ENCODE peak calls at places on chromosomes 16 and 17, in four cellular contexts. One of them, this sample, is unnamed.

GRCh38 chr16:16083421-16084156 is 134.2 kb downstream of the ABCC1 start:
- DNase-seq in GM12878: no peak
- DNase-seq in SK-N-SH: no peak
- DNase-seq in K562: peak; percentile 59
- DNase-seq in this sample: peak; percentile 61

GRCh38 chr17:55175788-55176425 is 88.9 kb upstream of the HLF start:
- DNase-seq in GM12878: no peak
- DNase-seq in SK-N-SH: no peak
- DNase-seq in K562: no peak
- DNase-seq in this sample: no peak

GRCh38 chr16:3591436-3591803 is 14.2 kb upstream of the NLRC3 start:
- DNase-seq in GM12878: no peak
- DNase-seq in SK-N-SH: no peak
- DNase-seq in K562: no peak
- DNase-seq in this sample: no peak

GRCh38 chr16:85004587-85005205 is 6.6 kb downstream of the ZDHHC7 start:
- DNase-seq in GM12878: no peak
- DNase-seq in SK-N-SH: no peak
- DNase-seq in K562: no peak
- DNase-seq in this sample: no peak

GRCh38 chr17:79671387-79671752 is 59.4 kb upstream of the ENPP7 start:
- DNase-seq in GM12878: no peak
- DNase-seq in SK-N-SH: no peak
- DNase-seq in K562: no peak
- DNase-seq in this sample: no peak

GRCh38 chr17:81509048-81509686 is 3.4 kb downstream of the ACTG1 start:
- DNase-seq in GM12878: no peak
- DNase-seq in SK-N-SH: no peak
- DNase-seq in K562: no peak
- DNase-seq in this sample: peak; percentile 63

GRCh38 chr16:28974437-28975157 is at the start of gene SPNS1:
- DNase-seq in GM12878: peak; percentile 74
- DNase-seq in SK-N-SH: peak; percentile 99
- DNase-seq in K562: peak; percentile 95
- DNase-seq in this sample: peak; percentile 94

GRCh38 chr17:74430706-74431567 is 951 bp upstream of the GPRC5C start:
- DNase-seq in GM12878: peak; percentile 26
- DNase-seq in SK-N-SH: peak; percentile 72
- DNase-seq in K562: peak; percentile 71
- DNase-seq in this sample: peak; percentile 95

GRCh38 chr17:19785854-19786253 is 37.8 kb upstream of the ALDH3A1 start:
- DNase-seq in GM12878: no peak
- DNase-seq in SK-N-SH: no peak
- DNase-seq in K562: no peak
- DNase-seq in this sample: no peak

GRCh38 chr16:65124596-65124995 is 2.7 kb upstream of the CDH11 start:
- DNase-seq in GM12878: no peak
- DNase-seq in SK-N-SH: no peak
- DNase-seq in K562: no peak
- DNase-seq in this sample: no peak

GRCh38 chr17:28937044-28937729 is 14.1 kb downstream of the PHF12 start:
- DNase-seq in GM12878: no peak
- DNase-seq in SK-N-SH: no peak
- DNase-seq in K562: no peak
- DNase-seq in this sample: peak; percentile 85

GRCh38 chr16:60811657-60812056 is 1224.6 kb downstream of the CDH8 start:
- DNase-seq in GM12878: no peak
- DNase-seq in SK-N-SH: no peak
- DNase-seq in K562: no peak
- DNase-seq in this sample: no peak

GRCh38 chr17:55601874-55602364 is 90.7 kb upstream of the SMIM36 start:
- DNase-seq in GM12878: no peak
- DNase-seq in SK-N-SH: peak; percentile 52
- DNase-seq in K562: peak; percentile 22
- DNase-seq in this sample: peak; percentile 39

GRCh38 chr16:15716694-15717447 is 66.8 kb downstream of the NDE1 start:
- DNase-seq in GM12878: no peak
- DNase-seq in SK-N-SH: no peak
- DNase-seq in K562: no peak
- DNase-seq in this sample: no peak

GRCh38 chr17:40243756-40244155 is 24.7 kb downstream of the WIPF2 start:
- DNase-seq in GM12878: no peak
- DNase-seq in SK-N-SH: no peak
- DNase-seq in K562: no peak
- DNase-seq in this sample: no peak

GRCh38 chr17:73430848-73431247 is 119.0 kb upstream of the CDC42EP4 start:
- DNase-seq in GM12878: no peak
- DNase-seq in SK-N-SH: no peak
- DNase-seq in K562: no peak
- DNase-seq in this sample: no peak

GRCh38 chr17:77738666-77739531 is 219.6 kb upstream of the TNRC6C start:
- DNase-seq in GM12878: no peak
- DNase-seq in SK-N-SH: no peak
- DNase-seq in K562: no peak
- DNase-seq in this sample: no peak

GRCh38 chr17:38915639-38915995 is 9.8 kb upstream of the LASP1NB start:
- DNase-seq in GM12878: no peak
- DNase-seq in SK-N-SH: peak; percentile 47
- DNase-seq in K562: no peak
- DNase-seq in this sample: no peak

GRCh38 chr17:35577826-35578194 is 561 bp downstream of the PEX12 start:
- DNase-seq in GM12878: no peak
- DNase-seq in SK-N-SH: peak; percentile 22
- DNase-seq in K562: no peak
- DNase-seq in this sample: no peak

GRCh38 chr16:85391175-85391707 is 221.9 kb upstream of the GSE1 start:
- DNase-seq in GM12878: no peak
- DNase-seq in SK-N-SH: no peak
- DNase-seq in K562: no peak
- DNase-seq in this sample: no peak

GRCh38 chr16:3538222-3538621 is 37.4 kb downstream of the CLUAP1 start:
- DNase-seq in GM12878: no peak
- DNase-seq in SK-N-SH: no peak
- DNase-seq in K562: no peak
- DNase-seq in this sample: no peak

GRCh38 chr16:88633684-88634140 is 4.7 kb upstream of the IL17C start:
- DNase-seq in GM12878: peak; percentile 55
- DNase-seq in SK-N-SH: peak; percentile 60
- DNase-seq in K562: peak; percentile 74
- DNase-seq in this sample: peak; percentile 63

GRCh38 chr16:7914738-7915137 is 582.1 kb downstream of the RBFOX1 start:
- DNase-seq in GM12878: no peak
- DNase-seq in SK-N-SH: no peak
- DNase-seq in K562: no peak
- DNase-seq in this sample: peak; percentile 9

GRCh38 chr16:2385441-2385840 is 43.8 kb upstream of the CCNF start:
- DNase-seq in GM12878: no peak
- DNase-seq in SK-N-SH: no peak
- DNase-seq in K562: no peak
- DNase-seq in this sample: no peak

GRCh38 chr17:80646328-80646727 is 101.7 kb downstream of the RPTOR start:
- DNase-seq in GM12878: no peak
- DNase-seq in SK-N-SH: no peak
- DNase-seq in K562: no peak
- DNase-seq in this sample: no peak

GRCh38 chr17:11644265-11645212 is 46.3 kb downstream of the DNAH9 start:
- DNase-seq in GM12878: no peak
- DNase-seq in SK-N-SH: peak; percentile 70
- DNase-seq in K562: peak; percentile 37
- DNase-seq in this sample: peak; percentile 73

GRCh38 chr16:4489030-4489429 is 12.8 kb downstream of the HMOX2 start:
- DNase-seq in GM12878: no peak
- DNase-seq in SK-N-SH: no peak
- DNase-seq in K562: no peak
- DNase-seq in this sample: no peak

GRCh38 chr16:50035468-50035992 is 10.5 kb downstream of the CNEP1R1 start:
- DNase-seq in GM12878: no peak
- DNase-seq in SK-N-SH: no peak
- DNase-seq in K562: no peak
- DNase-seq in this sample: peak; percentile 93

GRCh38 chr16:30894540-30895368 is 877 bp upstream of the BCL7C start:
- DNase-seq in GM12878: no peak
- DNase-seq in SK-N-SH: no peak
- DNase-seq in K562: no peak
- DNase-seq in this sample: no peak

GRCh38 chr16:65975049-65975708 is 391.3 kb upstream of the CDH5 start:
- DNase-seq in GM12878: no peak
- DNase-seq in SK-N-SH: no peak
- DNase-seq in K562: peak; percentile 20
- DNase-seq in this sample: no peak

GRCh38 chr17:75338335-75338734 is 49.1 kb upstream of the SLC25A19 start:
- DNase-seq in GM12878: no peak
- DNase-seq in SK-N-SH: no peak
- DNase-seq in K562: peak; percentile 10
- DNase-seq in this sample: no peak

GRCh38 chr16:25257956-25258855 is 561 bp upstream of the ZKSCAN2 start:
- DNase-seq in GM12878: peak; percentile 44
- DNase-seq in SK-N-SH: peak; percentile 90
- DNase-seq in K562: peak; percentile 83
- DNase-seq in this sample: peak; percentile 92

GRCh38 chr17:78873519-78874340 is 29.3 kb downstream of the CEP295NL start:
- DNase-seq in GM12878: no peak
- DNase-seq in SK-N-SH: peak; percentile 77
- DNase-seq in K562: no peak
- DNase-seq in this sample: no peak

GRCh38 chr16:27515874-27516353 is 33.8 kb downstream of the GTF3C1 start:
- DNase-seq in GM12878: no peak
- DNase-seq in SK-N-SH: peak; percentile 68
- DNase-seq in K562: peak; percentile 44
- DNase-seq in this sample: peak; percentile 36

GRCh38 chr16:30358990-30359870 is 4.1 kb upstream of the CD2BP2 start:
- DNase-seq in GM12878: no peak
- DNase-seq in SK-N-SH: no peak
- DNase-seq in K562: no peak
- DNase-seq in this sample: no peak

GRCh38 chr16:75323928-75324327 is 72.5 kb upstream of the BCAR1 start:
- DNase-seq in GM12878: no peak
- DNase-seq in SK-N-SH: peak; percentile 59
- DNase-seq in K562: no peak
- DNase-seq in this sample: no peak

GRCh38 chr16:89693289-89693731 is 6.8 kb downstream of the CDK10 start:
- DNase-seq in GM12878: no peak
- DNase-seq in SK-N-SH: no peak
- DNase-seq in K562: no peak
- DNase-seq in this sample: no peak

GRCh38 chr17:56744721-56745120 is 89.0 kb downstream of the C17orf67 start:
- DNase-seq in GM12878: no peak
- DNase-seq in SK-N-SH: no peak
- DNase-seq in K562: no peak
- DNase-seq in this sample: no peak
- TF ChIP-seq NFIC in GM12878: no peak
- TF ChIP-seq NFIC in SK-N-SH: no peak
- TF ChIP-seq NFIC in K562: no peak
- TF ChIP-seq NFIC in this sample: no peak

GRCh38 chr17:58059141-58059540 is 24.1 kb upstream of the DYNLL2 start:
- DNase-seq in GM12878: no peak
- DNase-seq in SK-N-SH: no peak
- DNase-seq in K562: no peak
- DNase-seq in this sample: no peak

GRCh38 chr17:58056476-58056875 is 26.7 kb upstream of the DYNLL2 start:
- DNase-seq in GM12878: no peak
- DNase-seq in SK-N-SH: no peak
- DNase-seq in K562: no peak
- DNase-seq in this sample: no peak

GRCh38 chr17:58066409-58066808 is 16.8 kb upstream of the DYNLL2 start:
- DNase-seq in GM12878: no peak
- DNase-seq in SK-N-SH: no peak
- DNase-seq in K562: no peak
- DNase-seq in this sample: no peak

GRCh38 chr17:58060596-58061191 is 22.5 kb upstream of the DYNLL2 start:
- DNase-seq in GM12878: no peak
- DNase-seq in SK-N-SH: no peak
- DNase-seq in K562: no peak
- DNase-seq in this sample: no peak
- TF ChIP-seq NFIC in GM12878: no peak
- TF ChIP-seq NFIC in SK-N-SH: no peak
- TF ChIP-seq NFIC in K562: no peak
- TF ChIP-seq NFIC in this sample: no peak

GRCh38 chr17:1170739-1171138 is 9.0 kb downstream of the ABR start:
- DNase-seq in GM12878: no peak
- DNase-seq in SK-N-SH: no peak
- DNase-seq in K562: no peak
- DNase-seq in this sample: no peak
- TF ChIP-seq NFIC in GM12878: no peak
- TF ChIP-seq NFIC in SK-N-SH: no peak
- TF ChIP-seq NFIC in K562: no peak
- TF ChIP-seq NFIC in this sample: no peak

DNA sequence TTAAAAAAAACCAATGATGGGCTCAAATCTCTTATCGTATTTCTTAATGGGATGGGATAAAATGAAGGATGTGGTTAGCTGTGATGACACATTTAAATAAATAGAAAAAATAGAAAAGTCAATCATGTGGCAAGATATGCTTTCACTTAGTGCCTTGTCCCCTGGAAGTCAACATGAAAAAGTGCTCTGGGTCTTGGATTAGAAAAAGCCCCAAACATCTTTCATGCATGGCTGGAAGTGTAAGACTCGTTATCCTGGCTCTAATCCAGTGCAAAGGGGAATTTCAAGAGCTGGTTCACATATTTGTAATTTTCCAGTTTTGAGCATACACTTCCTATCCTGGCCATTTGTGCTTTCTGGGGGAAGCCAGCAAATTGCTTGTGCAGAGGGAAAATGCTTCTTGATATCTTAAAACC is 160.9 kb downstream of the MAP2K6 start:
- DNase-seq in GM12878: no peak
- DNase-seq in SK-N-SH: no peak
- DNase-seq in K562: no peak
- DNase-seq in this sample: no peak
- TF ChIP-seq NFIC in GM12878: peak; percentile 74
- TF ChIP-seq NFIC in SK-N-SH: peak; percentile 88
- TF ChIP-seq NFIC in K562: no peak
- TF ChIP-seq NFIC in this sample: no peak

DNA sequence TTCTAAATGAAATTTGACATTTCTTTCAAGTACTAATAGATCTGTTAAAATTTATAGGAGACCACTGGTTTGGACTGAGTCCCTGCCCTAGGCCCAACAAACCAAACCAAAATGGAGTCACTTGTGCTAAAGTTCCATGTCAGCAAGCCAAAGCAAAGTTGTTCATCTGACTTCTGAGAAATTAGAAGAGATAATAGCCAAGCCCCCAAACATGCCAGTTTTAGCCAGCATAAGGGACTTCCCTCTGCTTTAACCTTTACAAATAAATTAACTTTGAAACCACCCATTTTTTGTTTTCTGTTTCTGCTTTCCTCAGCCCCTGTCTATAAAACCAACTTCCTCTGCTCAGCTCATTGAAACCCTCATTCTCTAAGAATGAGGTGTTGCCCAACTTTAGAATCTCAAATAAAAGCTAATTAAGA is 18.9 kb downstream of the CDR2 start:
- DNase-seq in GM12878: peak; percentile 56
- DNase-seq in SK-N-SH: no peak
- DNase-seq in K562: no peak
- DNase-seq in this sample: no peak
- TF ChIP-seq NFIC in GM12878: no peak
- TF ChIP-seq NFIC in SK-N-SH: no peak
- TF ChIP-seq NFIC in K562: no peak
- TF ChIP-seq NFIC in this sample: no peak

This sample was measured in HepG2.